ENCODE peak calls at places on chromosomes 6 and 20, in four cellular contexts. One of them, this sample, is unnamed. For H3K4me1 and H3K27me3, the result is how much of the 10 kb centered on the place peaks cover.

GRCh38 chr6:1941534-1941933 is 303.9 kb downstream of the GMDS start:
- DNase-seq in lung: no peak
- DNase-seq in foreskin keratinocyte: no peak
- DNase-seq in uterus: no peak
- DNase-seq in this sample: no peak

GRCh38 chr6:128508588-128509296 is 11.7 kb downstream of the PTPRK start:
- DNase-seq in uterus: no peak
- DNase-seq in lung: no peak
- DNase-seq in foreskin keratinocyte: peak
- DNase-seq in this sample: no peak

GRCh38 chr6:10146723-10147451 is 268.0 kb downstream of the TFAP2A start:
- DNase-seq in foreskin keratinocyte: peak
- DNase-seq in uterus: no peak
- DNase-seq in lung: no peak
- DNase-seq in this sample: no peak

GRCh38 chr20:62938105-62938888 is at the start of gene GID8:
- DNase-seq in uterus: no peak
- DNase-seq in foreskin keratinocyte: peak
- DNase-seq in lung: no peak
- DNase-seq in this sample: no peak

GRCh38 chr20:48815537-48815936 is 12.3 kb downstream of the PREX1 start:
- DNase-seq in uterus: no peak
- DNase-seq in foreskin keratinocyte: no peak
- DNase-seq in lung: no peak
- DNase-seq in this sample: no peak

GRCh38 chr20:58408603-58409246 is 19.7 kb downstream of the VAPB start:
- DNase-seq in uterus: no peak
- DNase-seq in lung: no peak
- DNase-seq in foreskin keratinocyte: no peak
- DNase-seq in this sample: no peak

GRCh38 chr20:49862607-49863200 is 50.1 kb downstream of the SLC9A8 start:
- DNase-seq in lung: no peak
- DNase-seq in uterus: no peak
- DNase-seq in foreskin keratinocyte: no peak
- DNase-seq in this sample: no peak

GRCh38 chr6:119426619-119427018 is 77.1 kb upstream of the MAN1A1 start:
- DNase-seq in lung: no peak
- DNase-seq in uterus: no peak
- DNase-seq in foreskin keratinocyte: no peak
- DNase-seq in this sample: no peak

GRCh38 chr6:103273048-103273447 is 1586.7 kb downstream of the HACE1 start:
- DNase-seq in lung: no peak
- DNase-seq in uterus: no peak
- DNase-seq in foreskin keratinocyte: peak
- DNase-seq in this sample: no peak

GRCh38 chr6:149560736-149561135 is 5.4 kb upstream of the GINM1 start:
- DNase-seq in foreskin keratinocyte: no peak
- DNase-seq in uterus: no peak
- DNase-seq in lung: no peak
- DNase-seq in this sample: no peak

GRCh38 chr20:5863040-5863811 is 87.1 kb downstream of the TRMT6 start:
- DNase-seq in foreskin keratinocyte: peak
- DNase-seq in uterus: peak
- DNase-seq in lung: no peak
- DNase-seq in this sample: no peak

DNA sequence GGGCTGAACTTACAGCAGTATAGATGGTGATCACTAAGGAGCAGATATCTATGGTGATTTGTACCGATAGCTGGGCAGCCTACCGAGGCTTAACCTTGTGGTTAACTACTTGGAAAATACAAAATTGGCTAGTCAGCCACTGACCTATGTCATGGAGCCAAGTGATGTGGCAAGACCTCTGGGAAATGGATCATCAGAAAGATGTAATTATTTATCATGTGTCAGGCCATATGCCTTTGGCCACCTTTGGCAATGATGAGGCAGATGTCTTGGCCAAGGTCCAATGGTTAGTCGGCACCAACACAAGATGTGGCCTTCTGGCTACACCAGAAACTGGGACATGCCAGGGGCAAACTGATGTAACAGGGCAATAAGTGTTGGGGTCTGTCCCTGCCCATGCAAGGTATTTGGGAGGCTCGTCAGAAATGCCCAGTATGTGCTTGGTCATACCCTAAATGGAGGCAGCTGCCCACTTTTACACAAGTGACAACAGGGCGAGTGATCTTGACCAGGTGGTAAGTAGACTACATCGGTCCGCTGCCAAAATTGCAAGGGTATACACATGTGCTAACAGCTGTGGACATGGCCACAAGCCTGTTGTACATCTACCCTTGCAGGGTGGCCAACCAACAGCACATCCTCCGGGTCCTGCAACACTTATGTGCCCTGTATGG is 30.1 kb downstream of the HDDC2 start:
- DNase-seq in lung: no peak
- DNase-seq in foreskin keratinocyte: no peak
- DNase-seq in uterus: no peak
- DNase-seq in this sample: no peak
- H3K4me1 ChIP-seq in lung: under half
- H3K4me1 ChIP-seq in foreskin keratinocyte: under half
- H3K4me1 ChIP-seq in uterus: under half
- H3K4me1 ChIP-seq in this sample: under half

GRCh38 chr20:19254086-19254821 is 41.8 kb downstream of the SLC24A3 start:
- DNase-seq in foreskin keratinocyte: peak
- DNase-seq in lung: no peak
- DNase-seq in uterus: no peak
- DNase-seq in this sample: no peak
- H3K27me3 ChIP-seq in foreskin keratinocyte: under half
- H3K27me3 ChIP-seq in lung: under half
- H3K27me3 ChIP-seq in uterus: under half
- H3K27me3 ChIP-seq in this sample: under half

GRCh38 chr6:136762022-136762975 is 30.0 kb downstream of the MAP3K5 start:
- DNase-seq in lung: no peak
- DNase-seq in foreskin keratinocyte: no peak
- DNase-seq in uterus: no peak
- DNase-seq in this sample: no peak
- H3K4me1 ChIP-seq in lung: under half
- H3K4me1 ChIP-seq in foreskin keratinocyte: under half
- H3K4me1 ChIP-seq in uterus: under half
- H3K4me1 ChIP-seq in this sample: half or more

DNA sequence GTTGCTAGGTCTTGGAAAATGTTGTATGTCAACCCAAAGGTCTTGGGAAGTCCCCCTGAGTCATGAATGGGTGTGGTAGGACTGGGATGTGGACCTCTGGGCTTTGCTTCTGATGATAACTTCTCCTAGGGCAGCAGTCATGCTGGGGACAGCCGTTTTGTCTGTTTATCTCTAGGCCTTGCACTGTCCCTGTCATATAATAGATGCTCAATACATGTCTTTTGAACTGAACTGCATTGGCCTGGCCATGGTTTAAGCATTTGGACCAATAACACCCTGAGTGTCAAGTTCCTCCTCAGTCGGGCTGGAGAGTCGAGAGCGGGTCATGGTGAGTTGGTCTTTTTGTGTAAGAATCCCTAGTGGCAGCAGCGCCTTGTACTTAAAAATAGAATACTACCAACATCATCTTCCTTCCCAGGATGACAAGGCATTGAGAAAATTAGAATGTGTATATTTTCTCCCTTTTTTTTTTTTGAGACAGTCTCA is 43.1 kb downstream of the E2F3 start:
- DNase-seq in lung: no peak
- DNase-seq in uterus: no peak
- DNase-seq in foreskin keratinocyte: no peak
- DNase-seq in this sample: no peak
- H3K27me3 ChIP-seq in lung: under half
- H3K27me3 ChIP-seq in uterus: under half
- H3K27me3 ChIP-seq in foreskin keratinocyte: under half
- H3K27me3 ChIP-seq in this sample: under half

DNA sequence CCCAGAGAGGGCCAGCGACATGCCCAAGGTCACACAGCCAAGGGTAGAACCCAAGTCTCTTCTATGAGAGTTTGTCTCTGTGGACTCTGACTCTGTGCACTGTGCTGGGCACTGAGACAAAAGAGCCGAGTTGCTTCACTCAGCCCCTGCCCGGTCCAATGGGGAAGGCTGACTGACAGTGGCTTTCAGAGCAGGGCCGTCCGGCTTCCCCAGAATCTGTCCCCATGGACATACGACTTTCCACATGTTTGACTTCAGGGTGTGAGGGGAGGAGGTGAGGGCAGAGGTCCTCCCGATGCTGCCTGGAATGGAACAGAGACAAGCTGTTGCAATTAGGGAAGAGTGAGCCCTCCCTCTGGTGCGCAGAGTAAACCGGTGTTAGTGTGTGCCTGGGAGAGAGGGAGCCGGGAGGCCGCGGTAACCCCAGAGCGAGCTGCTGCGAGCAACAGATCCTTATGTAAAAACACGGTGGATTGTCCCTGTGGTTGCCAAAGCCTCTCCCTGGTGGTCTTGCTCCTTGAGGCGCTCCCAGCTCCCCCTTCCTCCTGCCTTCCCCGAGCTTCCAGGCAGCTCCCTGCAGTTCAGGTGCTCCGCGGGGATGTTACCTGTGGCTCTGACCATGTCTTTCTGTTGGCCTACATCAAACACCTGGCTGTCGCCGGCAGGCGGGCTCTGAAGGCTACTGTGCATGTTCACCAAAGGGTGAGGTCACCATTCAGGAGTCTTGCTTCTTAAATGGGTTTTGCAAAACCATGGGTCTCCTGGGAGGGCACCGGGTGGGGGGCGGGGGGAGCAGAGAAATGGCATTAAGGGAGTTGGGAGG is 678 bp downstream of the SIRPA start:
- DNase-seq in foreskin keratinocyte: no peak
- DNase-seq in uterus: peak
- DNase-seq in lung: no peak
- DNase-seq in this sample: no peak
- H3K4me1 ChIP-seq in foreskin keratinocyte: under half
- H3K4me1 ChIP-seq in uterus: under half
- H3K4me1 ChIP-seq in lung: under half
- H3K4me1 ChIP-seq in this sample: under half

GRCh38 chr20:51380401-51381385 is 161.8 kb downstream of the NFATC2 start:
- DNase-seq in foreskin keratinocyte: no peak
- DNase-seq in lung: no peak
- DNase-seq in uterus: no peak
- DNase-seq in this sample: no peak
- H3K27me3 ChIP-seq in foreskin keratinocyte: under half
- H3K27me3 ChIP-seq in lung: under half
- H3K27me3 ChIP-seq in uterus: under half
- H3K27me3 ChIP-seq in this sample: under half

GRCh38 chr6:35600659-35601125 is 88.0 kb upstream of the TULP1 start:
- DNase-seq in uterus: no peak
- DNase-seq in foreskin keratinocyte: no peak
- DNase-seq in lung: no peak
- DNase-seq in this sample: no peak

GRCh38 chr6:35602133-35602946 is 86.4 kb downstream of the FKBP5 start:
- DNase-seq in foreskin keratinocyte: peak
- DNase-seq in uterus: no peak
- DNase-seq in lung: no peak
- DNase-seq in this sample: no peak

GRCh38 chr6:35596448-35597442 is 84.0 kb upstream of the TULP1 start:
- DNase-seq in foreskin keratinocyte: peak
- DNase-seq in uterus: no peak
- DNase-seq in lung: no peak
- DNase-seq in this sample: no peak

GRCh38 chr6:35601331-35602132 is 87.2 kb downstream of the FKBP5 start:
- DNase-seq in lung: peak
- DNase-seq in uterus: peak
- DNase-seq in foreskin keratinocyte: peak
- DNase-seq in this sample: no peak

DNA sequence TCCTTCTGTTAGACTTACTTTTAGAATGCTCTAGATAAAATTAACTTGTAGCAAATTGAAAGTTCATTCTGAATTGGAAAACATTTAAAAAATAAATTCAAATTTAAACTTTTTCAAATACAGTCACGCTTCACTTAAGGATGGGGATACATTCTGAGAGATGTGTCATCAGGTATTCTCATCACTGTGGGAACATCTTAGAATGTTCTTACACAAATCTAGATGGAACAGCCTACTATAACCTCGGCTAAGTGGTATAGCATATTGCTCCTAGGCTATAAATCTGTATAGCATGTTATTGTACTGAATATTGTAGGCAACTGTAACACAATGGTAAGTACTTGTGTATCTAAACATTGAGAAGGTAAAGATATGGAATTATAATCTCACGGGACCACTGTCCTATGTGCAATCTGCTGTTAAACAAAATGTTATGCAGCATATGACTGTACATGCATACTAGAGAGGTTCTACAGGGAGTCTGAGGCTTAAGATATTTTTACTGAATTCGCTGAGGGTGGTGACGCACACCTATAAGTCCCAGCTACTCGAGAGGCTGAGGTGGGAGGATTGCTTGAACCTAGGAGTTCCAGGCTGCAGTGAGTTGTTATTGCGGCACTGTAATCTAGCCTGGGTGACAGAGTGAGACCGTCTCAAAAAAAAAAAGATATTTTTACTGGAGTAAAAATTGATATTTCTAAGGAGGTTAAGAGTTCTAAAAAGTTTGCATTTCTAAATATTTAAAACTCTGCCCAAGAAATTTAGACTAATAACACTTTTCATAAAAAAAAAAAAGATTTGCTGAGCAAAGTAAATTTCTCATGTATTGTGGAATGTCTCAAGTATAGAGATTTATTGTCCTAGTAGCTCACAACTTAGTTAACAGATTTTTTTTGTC is 87.3 kb upstream of the TULP1 start:
- DNase-seq in foreskin keratinocyte: peak
- DNase-seq in lung: no peak
- DNase-seq in uterus: no peak
- DNase-seq in this sample: no peak
- H3K4me1 ChIP-seq in foreskin keratinocyte: half or more
- H3K4me1 ChIP-seq in lung: under half
- H3K4me1 ChIP-seq in uterus: half or more
- H3K4me1 ChIP-seq in this sample: half or more

DNA sequence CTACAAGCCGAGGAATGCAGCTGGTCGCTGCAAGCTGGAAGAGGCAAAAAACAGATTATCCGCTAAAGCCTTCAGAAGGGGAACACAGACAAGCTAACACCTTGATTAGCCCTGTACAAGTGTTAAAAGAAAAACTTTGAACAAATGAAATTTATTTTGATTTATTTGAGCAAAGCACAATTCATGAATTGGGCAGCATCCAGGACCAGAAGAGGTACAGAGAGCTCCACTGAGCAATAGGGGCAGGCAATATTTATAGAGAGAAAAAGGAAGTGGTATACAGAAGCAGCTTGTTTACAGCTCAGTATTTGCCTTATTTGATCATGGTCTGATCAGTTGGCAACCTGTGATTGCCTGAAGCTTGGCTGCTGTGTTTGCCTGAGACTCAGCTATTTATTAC is 17.6 kb downstream of the HLA-DOB start:
- DNase-seq in foreskin keratinocyte: no peak
- DNase-seq in lung: no peak
- DNase-seq in uterus: no peak
- DNase-seq in this sample: no peak
- H3K27me3 ChIP-seq in foreskin keratinocyte: half or more
- H3K27me3 ChIP-seq in lung: under half
- H3K27me3 ChIP-seq in uterus: under half
- H3K27me3 ChIP-seq in this sample: under half

This sample was measured in thoracic aorta.